ENCODE peak calls at places on chromosomes 5 and 9, in six cellular contexts. One of them, this sample, is unnamed.

GRCh38 chr9:133148351-133149129 is 15.2 kb downstream of the GBGT1 start:
- DNase-seq in HCEC 1CT: peak; percentile 37
- DNase-seq in pancreas: peak; percentile 81
- DNase-seq in EL: peak; percentile 47
- DNase-seq in heart left ventricle: peak; percentile 75
- DNase-seq in ovary: peak; percentile 79
- DNase-seq in this sample: peak; percentile 63

GRCh38 chr5:42361321-42361688 is 61.9 kb upstream of the GHR start:
- DNase-seq in HCEC 1CT: no peak
- DNase-seq in pancreas: no peak
- DNase-seq in EL: no peak
- DNase-seq in heart left ventricle: no peak
- DNase-seq in ovary: no peak
- DNase-seq in this sample: no peak

GRCh38 chr5:157651623-157652376 is 438 bp downstream of the SOX30 start:
- DNase-seq in HCEC 1CT: no peak
- DNase-seq in pancreas: peak; percentile 58
- DNase-seq in EL: peak; percentile 25
- DNase-seq in heart left ventricle: peak; percentile 75
- DNase-seq in ovary: peak; percentile 39
- DNase-seq in this sample: peak; percentile 54

GRCh38 chr5:1765141-1765879 is 34.3 kb downstream of the MRPL36 start:
- DNase-seq in HCEC 1CT: no peak
- DNase-seq in pancreas: no peak
- DNase-seq in EL: no peak
- DNase-seq in heart left ventricle: no peak
- DNase-seq in ovary: no peak
- DNase-seq in this sample: no peak

GRCh38 chr9:126722922-126723806 is 81.7 kb upstream of the ZBTB43 start:
- DNase-seq in HCEC 1CT: no peak
- DNase-seq in pancreas: peak; percentile 49
- DNase-seq in EL: peak; percentile 25
- DNase-seq in heart left ventricle: peak; percentile 52
- DNase-seq in ovary: no peak
- DNase-seq in this sample: peak; percentile 43

GRCh38 chr5:179272326-179273073 is 72.8 kb downstream of the ADAMTS2 start:
- DNase-seq in HCEC 1CT: no peak
- DNase-seq in pancreas: no peak
- DNase-seq in EL: no peak
- DNase-seq in heart left ventricle: no peak
- DNase-seq in ovary: peak; percentile 54
- DNase-seq in this sample: no peak

GRCh38 chr5:55303238-55303690 is 4.2 kb downstream of the DHX29 start:
- DNase-seq in HCEC 1CT: peak; percentile 99
- DNase-seq in pancreas: no peak
- DNase-seq in EL: peak; percentile 94
- DNase-seq in heart left ventricle: no peak
- DNase-seq in ovary: peak; percentile 23
- DNase-seq in this sample: no peak

GRCh38 chr5:1255081-1255561 is 29.9 kb downstream of the SLC6A18 start:
- DNase-seq in HCEC 1CT: peak; percentile 6
- DNase-seq in pancreas: no peak
- DNase-seq in EL: peak; percentile 66
- DNase-seq in heart left ventricle: no peak
- DNase-seq in ovary: no peak
- DNase-seq in this sample: no peak

GRCh38 chr9:121709798-121710197 is 58.4 kb downstream of the DAB2IP start:
- DNase-seq in HCEC 1CT: no peak
- DNase-seq in pancreas: no peak
- DNase-seq in EL: no peak
- DNase-seq in heart left ventricle: peak; percentile 76
- DNase-seq in ovary: no peak
- DNase-seq in this sample: no peak

GRCh38 chr5:133397986-133398645 is 214.2 kb downstream of the FSTL4 start:
- DNase-seq in HCEC 1CT: no peak
- DNase-seq in pancreas: no peak
- DNase-seq in EL: no peak
- DNase-seq in heart left ventricle: no peak
- DNase-seq in ovary: no peak
- DNase-seq in this sample: peak; percentile 26

GRCh38 chr5:53089481-53089976 is 20.0 kb downstream of the MOCS2 start:
- DNase-seq in HCEC 1CT: no peak
- DNase-seq in pancreas: no peak
- DNase-seq in EL: peak; percentile 21
- DNase-seq in heart left ventricle: no peak
- DNase-seq in ovary: no peak
- DNase-seq in this sample: no peak

GRCh38 chr5:80960531-80961375 is 590 bp downstream of the RASGRF2 start:
- DNase-seq in HCEC 1CT: peak; percentile 60
- DNase-seq in pancreas: peak; percentile 17
- DNase-seq in EL: peak; percentile 32
- DNase-seq in heart left ventricle: peak; percentile 53
- DNase-seq in ovary: peak; percentile 68
- DNase-seq in this sample: no peak

GRCh38 chr5:100726116-100726515 is 177.0 kb downstream of the ST8SIA4 start:
- DNase-seq in HCEC 1CT: no peak
- DNase-seq in pancreas: no peak
- DNase-seq in EL: no peak
- DNase-seq in heart left ventricle: no peak
- DNase-seq in ovary: no peak
- DNase-seq in this sample: no peak

GRCh38 chr9:130172858-130173461 is 756 bp downstream of the NCS1 start:
- DNase-seq in HCEC 1CT: no peak
- DNase-seq in pancreas: peak; percentile 61
- DNase-seq in EL: peak; percentile 37
- DNase-seq in heart left ventricle: no peak
- DNase-seq in ovary: peak; percentile 72
- DNase-seq in this sample: no peak

GRCh38 chr9:127503947-127504886 is 52.9 kb downstream of the LRSAM1 start:
- DNase-seq in HCEC 1CT: peak; percentile 71
- DNase-seq in pancreas: peak; percentile 85
- DNase-seq in EL: peak; percentile 82
- DNase-seq in heart left ventricle: peak; percentile 89
- DNase-seq in ovary: peak; percentile 88
- DNase-seq in this sample: peak; percentile 83

GRCh38 chr5:2602451-2603045 is 148.9 kb downstream of the IRX2 start:
- DNase-seq in HCEC 1CT: no peak
- DNase-seq in pancreas: no peak
- DNase-seq in EL: no peak
- DNase-seq in heart left ventricle: no peak
- DNase-seq in ovary: no peak
- DNase-seq in this sample: no peak

GRCh38 chr5:117877731-117878130 is 1110.6 kb downstream of the DTWD2 start:
- DNase-seq in HCEC 1CT: no peak
- DNase-seq in pancreas: no peak
- DNase-seq in EL: no peak
- DNase-seq in heart left ventricle: no peak
- DNase-seq in ovary: no peak
- DNase-seq in this sample: no peak

GRCh38 chr5:116663081-116663480 is 88.5 kb upstream of the SEMA6A start:
- DNase-seq in HCEC 1CT: no peak
- DNase-seq in pancreas: no peak
- DNase-seq in EL: no peak
- DNase-seq in heart left ventricle: no peak
- DNase-seq in ovary: no peak
- DNase-seq in this sample: no peak

GRCh38 chr9:129164246-129164930 is 13.7 kb downstream of the IER5L start:
- DNase-seq in HCEC 1CT: no peak
- DNase-seq in pancreas: no peak
- DNase-seq in EL: no peak
- DNase-seq in heart left ventricle: peak; percentile 63
- DNase-seq in ovary: peak; percentile 45
- DNase-seq in this sample: no peak

GRCh38 chr5:81422671-81423070 is 28.7 kb upstream of the ACOT12 start:
- DNase-seq in HCEC 1CT: peak; percentile 94
- DNase-seq in pancreas: no peak
- DNase-seq in EL: peak; percentile 94
- DNase-seq in heart left ventricle: no peak
- DNase-seq in ovary: no peak
- DNase-seq in this sample: peak; percentile 68

GRCh38 chr5:150562832-150563231 is 54.9 kb downstream of the NDST1 start:
- DNase-seq in HCEC 1CT: peak; percentile 41
- DNase-seq in pancreas: no peak
- DNase-seq in EL: peak; percentile 66
- DNase-seq in heart left ventricle: no peak
- DNase-seq in ovary: no peak
- DNase-seq in this sample: no peak

GRCh38 chr9:5382479-5382878 is 42.8 kb upstream of the RLN1 start:
- DNase-seq in HCEC 1CT: no peak
- DNase-seq in pancreas: no peak
- DNase-seq in EL: no peak
- DNase-seq in heart left ventricle: no peak
- DNase-seq in ovary: no peak
- DNase-seq in this sample: no peak

GRCh38 chr5:50667079-50667652 is 729 bp downstream of the PARP8 start:
- DNase-seq in HCEC 1CT: peak; percentile 42
- DNase-seq in pancreas: peak; percentile 60
- DNase-seq in EL: peak; percentile 60
- DNase-seq in heart left ventricle: peak; percentile 71
- DNase-seq in ovary: peak; percentile 68
- DNase-seq in this sample: peak; percentile 73

GRCh38 chr5:132474881-132475511 is 15.6 kb downstream of the IRF1 start:
- DNase-seq in HCEC 1CT: no peak
- DNase-seq in pancreas: no peak
- DNase-seq in EL: no peak
- DNase-seq in heart left ventricle: no peak
- DNase-seq in ovary: no peak
- DNase-seq in this sample: no peak

GRCh38 chr9:28774433-28775029 is 1201.2 kb upstream of the C9orf72 start:
- DNase-seq in HCEC 1CT: no peak
- DNase-seq in pancreas: no peak
- DNase-seq in EL: no peak
- DNase-seq in heart left ventricle: no peak
- DNase-seq in ovary: no peak
- DNase-seq in this sample: no peak

GRCh38 chr5:158538506-158539074 is 561.1 kb downstream of the EBF1 start:
- DNase-seq in HCEC 1CT: no peak
- DNase-seq in pancreas: no peak
- DNase-seq in EL: no peak
- DNase-seq in heart left ventricle: no peak
- DNase-seq in ovary: no peak
- DNase-seq in this sample: no peak

GRCh38 chr5:136404616-136405015 is 39.3 kb upstream of the TRPC7 start:
- DNase-seq in HCEC 1CT: no peak
- DNase-seq in pancreas: no peak
- DNase-seq in EL: no peak
- DNase-seq in heart left ventricle: no peak
- DNase-seq in ovary: no peak
- DNase-seq in this sample: no peak

GRCh38 chr9:91428927-91429351 is 5.3 kb upstream of the NFIL3 start:
- DNase-seq in HCEC 1CT: peak; percentile 71
- DNase-seq in pancreas: no peak
- DNase-seq in EL: no peak
- DNase-seq in heart left ventricle: no peak
- DNase-seq in ovary: no peak
- DNase-seq in this sample: no peak

GRCh38 chr9:132948482-132949050 is 4.2 kb upstream of the TSC1 start:
- DNase-seq in HCEC 1CT: no peak
- DNase-seq in pancreas: no peak
- DNase-seq in EL: no peak
- DNase-seq in heart left ventricle: no peak
- DNase-seq in ovary: no peak
- DNase-seq in this sample: no peak

GRCh38 chr9:127919253-127919815 is 2.5 kb upstream of the ST6GALNAC4 start:
- DNase-seq in HCEC 1CT: peak; percentile 99
- DNase-seq in pancreas: peak; percentile 88
- DNase-seq in EL: peak; percentile 99
- DNase-seq in heart left ventricle: peak; percentile 87
- DNase-seq in ovary: peak; percentile 73
- DNase-seq in this sample: peak; percentile 69

GRCh38 chr9:87276851-87277251 is 220.8 kb upstream of the DAPK1 start:
- DNase-seq in HCEC 1CT: peak; percentile 51
- DNase-seq in pancreas: no peak
- DNase-seq in EL: peak; percentile 85
- DNase-seq in heart left ventricle: no peak
- DNase-seq in ovary: no peak
- DNase-seq in this sample: no peak

GRCh38 chr5:36035696-36036095 is 31.0 kb downstream of the UGT3A2 start:
- DNase-seq in HCEC 1CT: no peak
- DNase-seq in pancreas: no peak
- DNase-seq in EL: no peak
- DNase-seq in heart left ventricle: no peak
- DNase-seq in ovary: no peak
- DNase-seq in this sample: no peak

GRCh38 chr5:158267228-158267627 is 408.3 kb upstream of the CLINT1 start:
- DNase-seq in HCEC 1CT: no peak
- DNase-seq in pancreas: no peak
- DNase-seq in EL: no peak
- DNase-seq in heart left ventricle: no peak
- DNase-seq in ovary: no peak
- DNase-seq in this sample: no peak

GRCh38 chr5:113166710-113167366 is 190.2 kb downstream of the DCP2 start:
- DNase-seq in HCEC 1CT: peak; percentile 89
- DNase-seq in pancreas: no peak
- DNase-seq in EL: peak; percentile 81
- DNase-seq in heart left ventricle: no peak
- DNase-seq in ovary: no peak
- DNase-seq in this sample: no peak

GRCh38 chr9:89368978-89369377 is 50.7 kb downstream of the SECISBP2 start:
- DNase-seq in HCEC 1CT: no peak
- DNase-seq in pancreas: peak; percentile 1
- DNase-seq in EL: no peak
- DNase-seq in heart left ventricle: no peak
- DNase-seq in ovary: no peak
- DNase-seq in this sample: no peak

GRCh38 chr9:35603506-35603985 is 1.5 kb upstream of the TESK1 start:
- DNase-seq in HCEC 1CT: peak; percentile 72
- DNase-seq in pancreas: no peak
- DNase-seq in EL: peak; percentile 76
- DNase-seq in heart left ventricle: peak; percentile 72
- DNase-seq in ovary: peak; percentile 70
- DNase-seq in this sample: peak; percentile 70

GRCh38 chr5:59042683-59043082 is 459.8 kb downstream of the RAB3C start:
- DNase-seq in HCEC 1CT: peak; percentile 34
- DNase-seq in pancreas: no peak
- DNase-seq in EL: peak; percentile 25
- DNase-seq in heart left ventricle: peak; percentile 76
- DNase-seq in ovary: no peak
- DNase-seq in this sample: no peak

GRCh38 chr9:103530934-103531333 is 535.8 kb downstream of the CYLC2 start:
- DNase-seq in HCEC 1CT: no peak
- DNase-seq in pancreas: no peak
- DNase-seq in EL: no peak
- DNase-seq in heart left ventricle: no peak
- DNase-seq in ovary: no peak
- DNase-seq in this sample: no peak